ENCODE peak calls at places on chromosome 2, in six cellular contexts. S, P, D, G, J and A are unnamed samples.

GRCh38 chr2:102100371-102101096 is 42.0 kb upstream of the IL1R1 start:
- DNase-seq in S (no peak), P (no peak), D (no peak), G (peak), J (no peak), A (peak)

GRCh38 chr2:193469251-193469650 is 1274.5 kb upstream of the TMEFF2 start:
- DNase-seq in S (no peak), P (no peak), D (no peak), G (no peak), J (no peak), A (no peak)

GRCh38 chr2:202278944-202279343 is 13.4 kb downstream of the NOP58 start:
- DNase-seq in S (no peak), P (peak), D (no peak), G (peak), J (peak), A (peak)

GRCh38 chr2:71940695-71941094 is 207.0 kb downstream of the CYP26B1 start:
- DNase-seq in S (peak), P (no peak), D (no peak), G (no peak), J (peak), A (peak)

GRCh38 chr2:236026839-236027238 is 141.3 kb downstream of the GBX2 start:
- DNase-seq in S (no peak), P (no peak), D (no peak), G (no peak), J (no peak), A (no peak)

GRCh38 chr2:65024149-65024829 is 31.9 kb upstream of the CEP68 start:
- DNase-seq in S (no peak), P (no peak), D (no peak), G (no peak), J (peak), A (peak)

GRCh38 chr2:41930807-41931566 is 116.8 kb upstream of the PKDCC start:
- DNase-seq in S (no peak), P (no peak), D (no peak), G (no peak), J (no peak), A (no peak)

GRCh38 chr2:184520441-184520840 is 77.9 kb upstream of the ZNF804A start:
- DNase-seq in S (no peak), P (no peak), D (no peak), G (no peak), J (no peak), A (no peak)

GRCh38 chr2:204145197-204146190 is 208.9 kb downstream of the ICOS start:
- DNase-seq in S (peak), P (peak), D (peak), G (peak), J (peak), A (peak)